ENCODE peak calls at places on chromosome 3, in six cellular contexts. L is brain microvascular endothelial cell, S is AG04449, C is stomach, W is cardiac fibroblast, H is astrocyte of the spinal cord. P is an unnamed sample.

GRCh38 chr3:141877911-141878310 is 1.5 kb downstream of the ATP1B3 start:
- DNase-seq in C (no peak), L (no peak), H (peak; percentile 45), W (peak; percentile 54), S (no peak), P (no peak)

GRCh38 chr3:120170223-120170622 is 76.0 kb upstream of the GSK3B start:
- DNase-seq in C (no peak), W (peak; percentile 22), S (no peak), H (peak; percentile 70), L (no peak), P (no peak)

GRCh38 chr3:51268132-51268531 is 117.0 kb upstream of the MANF start:
- DNase-seq in H (no peak), L (no peak), W (no peak), C (no peak), S (no peak), P (no peak)

GRCh38 chr3:187456268-187456667 is 88.1 kb downstream of the RTP4 start:
- DNase-seq in C (peak; percentile 31), H (peak; percentile 25), W (peak; percentile 60), S (no peak), L (no peak), P (peak; percentile 45)

GRCh38 chr3:81581966-81582599 is 179.4 kb downstream of the GBE1 start:
- DNase-seq in S (no peak), H (peak; percentile 52), L (peak; percentile 47), W (peak; percentile 62), C (peak; percentile 27), P (peak; percentile 16)

GRCh38 chr3:124057453-124057852 is 65.5 kb upstream of the ROPN1 start:
- DNase-seq in H (no peak), C (no peak), L (no peak), W (no peak), S (no peak), P (no peak)

GRCh38 chr3:71576966-71577459 is 6.5 kb downstream of the FOXP1 start:
- DNase-seq in W (no peak), L (no peak), H (no peak), C (no peak), S (no peak), P (no peak)

GRCh38 chr3:194333212-194333980 is 17.7 kb downstream of the CPN2 start:
- DNase-seq in W (peak; percentile 89), S (no peak), L (peak; percentile 75), H (peak; percentile 86), C (peak; percentile 90), P (peak; percentile 57)

DNA sequence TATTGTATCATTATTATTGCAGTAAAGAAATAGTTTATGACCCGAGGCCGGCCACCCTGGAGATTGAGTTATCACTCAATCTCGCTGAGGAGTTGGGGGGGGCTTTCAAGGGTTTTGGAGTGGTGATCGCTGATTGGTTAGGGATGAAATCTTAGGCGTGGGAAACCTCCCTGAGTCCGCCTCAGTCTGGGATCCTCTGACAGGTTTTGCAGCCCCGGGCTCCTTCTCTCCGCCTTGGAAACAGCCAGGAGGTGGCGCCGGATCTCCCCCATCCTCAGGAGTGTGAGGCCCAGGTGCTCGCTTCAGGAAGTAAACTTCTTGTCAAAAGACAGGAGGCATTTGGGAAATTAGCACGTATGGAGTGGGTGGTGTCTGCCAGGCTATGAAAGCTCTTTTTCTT is 41.1 kb upstream of the SEC61A1 start:
- DNase-seq in L (peak; percentile 22), W (peak; percentile 26), S (no peak), C (peak; percentile 72), H (peak; percentile 15), P (no peak)
- TF ChIP-seq CTCF in L (peak; percentile 77), W (peak; percentile 43), S (peak; percentile 43), C (peak; percentile 8), H (peak; percentile 63), P (peak; percentile 58)

DNA sequence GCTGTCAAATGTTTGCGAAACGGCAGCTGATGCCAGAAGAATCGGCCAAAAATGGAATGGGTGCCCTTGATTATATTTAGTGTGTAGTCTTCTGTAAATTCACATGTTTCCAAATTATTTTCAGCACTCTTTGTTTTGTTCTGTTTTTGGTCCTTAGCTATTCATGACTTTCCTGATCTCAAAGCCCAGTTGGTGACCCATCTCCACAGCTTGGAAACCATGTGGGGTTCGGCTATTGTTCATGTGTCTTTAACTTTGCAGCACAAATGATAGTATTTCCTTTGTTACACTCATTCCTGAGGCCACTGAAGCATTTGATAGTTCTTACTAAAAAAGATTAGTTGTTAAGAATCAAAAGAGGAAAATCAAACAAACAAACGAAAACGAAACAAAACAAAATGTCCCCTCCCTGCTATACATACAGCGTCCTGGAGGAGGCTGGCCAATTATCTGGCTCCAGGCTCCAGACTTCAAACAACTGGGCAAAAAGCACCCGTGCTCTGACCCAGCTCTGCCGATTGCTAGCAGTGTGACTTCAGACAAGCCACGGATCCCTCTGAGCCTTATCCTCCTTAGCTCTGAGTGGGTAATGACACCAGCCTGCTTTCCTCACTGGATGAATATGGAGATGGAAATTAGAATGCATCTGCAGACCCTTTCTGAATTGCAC is 121.0 kb downstream of the CACNA2D3 start:
- DNase-seq in C (peak; percentile 42), W (peak; percentile 35), S (no peak), L (no peak), H (no peak), P (no peak)
- H3K4me3 ChIP-seq in C (peak overlapping the region; percentile 20), W (peak overlapping the region; percentile 38), S (no peak overlapping the region), L (peak overlapping the region; percentile 17), H (no peak overlapping the region), P (peak overlapping the region; percentile 20)

DNA sequence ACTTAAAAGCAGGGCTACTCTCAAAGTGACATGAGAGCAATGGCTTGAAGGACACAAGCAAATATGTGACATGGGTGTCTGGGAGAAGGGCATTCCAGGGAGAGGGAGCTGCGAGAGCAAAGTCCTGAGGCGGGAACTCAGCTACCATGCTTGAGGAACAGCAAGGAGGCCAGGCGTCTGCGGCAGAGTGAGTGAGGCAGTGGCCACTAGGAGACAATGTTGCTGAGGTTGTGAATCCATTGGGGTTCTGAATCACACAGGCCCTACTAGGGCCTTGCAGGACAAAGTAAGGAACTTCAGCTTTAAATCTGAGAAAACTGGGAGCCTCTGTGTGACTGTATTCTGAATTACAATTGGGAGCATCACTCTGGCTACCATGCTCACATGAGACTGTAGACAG is 94.1 kb upstream of the PRICKLE2 start:
- DNase-seq in C (no peak), W (no peak), S (no peak), L (no peak), H (no peak), P (no peak)
- TF ChIP-seq CTCF in C (no peak), W (no peak), S (no peak), L (peak; percentile 61), H (peak; percentile 40), P (peak; percentile 9)

GRCh38 chr3:153166206-153166605 is 4.2 kb downstream of the RAP2B start:
- DNase-seq in C (no peak), S (no peak), W (peak; percentile 40), L (peak; percentile 26), H (peak; percentile 35), P (no peak)
- H3K4me3 ChIP-seq in C (peak overlapping the region; percentile 67), S (peak overlapping the region; percentile 32), W (peak overlapping the region; percentile 93), L (peak overlapping the region; percentile 95), H (peak overlapping the region; percentile 96), P (peak overlapping the region; percentile 92)

DNA sequence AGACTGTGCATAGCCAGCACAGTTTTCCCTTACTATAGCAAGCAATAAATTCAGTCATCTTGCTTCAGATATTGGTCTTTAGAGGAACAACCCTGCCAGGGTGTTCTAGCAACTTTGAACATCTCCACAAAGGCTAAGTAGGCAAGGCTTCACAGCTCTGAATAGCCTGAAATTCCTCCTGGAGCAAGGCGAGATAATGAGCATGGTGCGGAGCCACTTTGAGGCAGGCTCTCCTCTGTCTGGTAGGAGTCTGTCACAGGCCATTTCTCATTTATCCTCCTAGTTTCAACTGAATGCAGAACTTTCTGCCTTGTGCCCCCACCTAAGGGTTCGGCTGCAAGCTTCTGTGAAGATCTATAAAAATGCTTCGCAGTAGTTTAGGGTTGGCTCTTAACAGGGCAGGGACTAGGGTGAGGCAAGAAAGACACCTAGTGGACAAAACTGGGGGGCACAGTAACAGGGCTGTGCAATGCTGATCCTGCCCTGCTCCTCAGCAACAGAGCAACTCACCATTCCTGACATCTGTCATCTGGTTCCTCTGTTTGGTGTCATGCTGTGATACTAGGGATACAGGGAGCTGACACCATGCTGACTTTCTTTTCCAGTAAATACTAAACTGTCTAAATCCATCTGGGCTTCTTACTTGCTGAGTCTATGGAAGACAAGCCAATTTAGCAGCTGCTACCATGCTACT is 16.6 kb upstream of the EHHADH start:
- DNase-seq in W (peak; percentile 46), C (no peak), L (peak; percentile 41), H (peak; percentile 26), S (no peak), P (no peak)
- TF ChIP-seq CTCF in W (peak; percentile 71), C (peak; percentile 23), L (peak; percentile 73), H (peak; percentile 67), S (peak; percentile 64), P (peak; percentile 65)